ENCODE peak calls at places on chromosomes 11 and 22, in five cellular contexts. T is RWPE2, N is left ventricle myocardium inferior, W is foreskin keratinocyte, U is GM23338. O is an unnamed sample.

GRCh38 chr11:126840201-126840886 is 160.2 kb downstream of the KIRREL3 start:
- DNase-seq in T (no peak), N (no peak), W (no peak), U (no peak), O (no peak)

GRCh38 chr22:23715811-23716355 is 25.1 kb downstream of the RGL4 start:
- DNase-seq in T (no peak), N (no peak), W (no peak), U (no peak), O (no peak)

GRCh38 chr22:42758929-42759629 is 38.4 kb upstream of the A4GALT start:
- DNase-seq in T (no peak), N (no peak), W (no peak), U (peak), O (no peak)

GRCh38 chr22:41003041-41003440 is 51.9 kb downstream of the RBX1 start:
- DNase-seq in T (no peak), N (no peak), W (no peak), U (peak), O (peak)

GRCh38 chr11:118672865-118673264 is 6.6 kb downstream of the TREH start:
- DNase-seq in T (no peak), N (no peak), W (no peak), U (peak), O (no peak)

GRCh38 chr11:14148653-14149273 is 186.2 kb downstream of the SPON1 start:
- DNase-seq in T (no peak), N (no peak), W (no peak), U (peak), O (no peak)

GRCh38 chr11:44030276-44030932 is 17.4 kb upstream of the ACCSL start:
- DNase-seq in T (no peak), N (peak), W (no peak), U (peak), O (peak)

GRCh38 chr11:121829159-121829643 is 286.8 kb downstream of the BLID start:
- DNase-seq in T (no peak), N (no peak), W (peak), U (no peak), O (no peak)

GRCh38 chr11:134576286-134576685 is 164.2 kb upstream of the B3GAT1 start:
- DNase-seq in T (no peak), N (no peak), W (no peak), U (no peak), O (no peak)

GRCh38 chr11:1782026-1782696 is 18.4 kb upstream of the CTSD start:
- DNase-seq in T (no peak), N (no peak), W (no peak), U (no peak), O (no peak)

GRCh38 chr11:111945198-111945597 is 8.1 kb downstream of the DIXDC1 start:
- DNase-seq in T (no peak), N (no peak), W (no peak), U (no peak), O (no peak)

GRCh38 chr11:87176044-87176443 is 138.3 kb downstream of the TMEM135 start:
- DNase-seq in T (peak), N (no peak), W (peak), U (peak), O (no peak)

DNA sequence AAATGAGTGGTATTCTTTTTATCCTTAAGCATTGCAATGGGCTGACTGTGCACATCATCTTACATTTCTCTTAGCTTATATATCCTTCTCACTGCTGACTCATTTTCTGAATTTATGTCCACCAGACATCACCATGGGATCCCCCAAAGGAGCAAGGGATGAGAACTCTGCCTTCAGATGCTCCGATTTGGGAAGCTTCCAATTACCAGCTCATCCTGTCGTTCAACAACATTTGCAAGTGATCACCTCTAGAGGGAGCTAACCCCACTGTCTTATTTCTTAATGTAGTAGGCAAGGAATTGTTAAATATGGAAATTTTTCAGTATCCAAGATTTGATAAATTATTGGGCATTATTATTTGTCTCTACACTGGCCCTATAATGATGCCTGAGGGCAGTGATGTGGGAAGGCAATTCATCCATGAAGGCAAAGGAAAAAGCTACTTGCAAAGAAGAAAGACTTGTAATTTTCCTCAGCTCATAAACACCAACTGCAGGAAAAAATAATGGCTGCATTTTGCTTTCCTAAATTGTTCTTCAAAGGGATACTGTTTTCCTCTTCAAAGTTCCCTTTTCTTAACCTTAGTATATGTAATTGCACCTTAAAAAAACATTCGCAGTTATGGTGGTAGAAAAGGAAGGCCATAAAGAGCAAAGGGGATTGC is 102.4 kb upstream of the FSHB start:
- DNase-seq in T (no peak), N (no peak), W (peak), U (peak), O (no peak)
- TF ChIP-seq CTCF in T (peak), N (peak), W (peak), U (peak), O (peak)

DNA sequence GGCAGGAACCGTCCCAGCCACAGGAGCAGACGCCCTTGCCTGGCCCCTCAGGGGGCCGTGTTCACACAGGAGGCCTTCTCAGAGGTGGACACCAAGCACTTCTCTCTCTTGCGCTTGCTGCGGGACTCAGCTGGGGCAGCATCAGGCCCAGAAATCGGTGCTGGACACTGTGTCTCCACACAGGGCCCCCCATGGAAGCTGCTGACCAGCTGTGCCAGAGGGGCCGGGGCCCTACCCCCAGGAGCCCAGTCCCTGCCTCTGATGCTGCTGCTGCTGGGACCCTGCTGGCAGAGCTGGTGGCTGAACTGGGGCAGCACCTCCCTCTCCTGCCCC is 4.0 kb downstream of the PLXNB2 start:
- DNase-seq in T (no peak), N (no peak), W (no peak), U (no peak), O (no peak)
- H3K27ac ChIP-seq in T (peak), N (peak), W (no peak), U (no peak), O (peak)

GRCh38 chr11:365831-366230 is 3.5 kb upstream of the B4GALNT4 start:
- DNase-seq in T (no peak), N (no peak), W (no peak), U (no peak), O (no peak)

GRCh38 chr11:364991-365390 is 4.3 kb upstream of the B4GALNT4 start:
- DNase-seq in T (no peak), N (no peak), W (no peak), U (no peak), O (no peak)

GRCh38 chr11:360326-361280 is 8.7 kb upstream of the B4GALNT4 start:
- DNase-seq in T (no peak), N (no peak), W (no peak), U (no peak), O (no peak)

GRCh38 chr11:362642-363442 is 6.5 kb upstream of the B4GALNT4 start:
- DNase-seq in T (no peak), N (no peak), W (no peak), U (no peak), O (no peak)

GRCh38 chr11:363948-364761 is 5.1 kb upstream of the B4GALNT4 start:
- DNase-seq in T (no peak), N (no peak), W (peak), U (peak), O (peak)
- TF ChIP-seq CTCF in T (peak), N (no peak), W (peak), U (peak), O (peak)

DNA sequence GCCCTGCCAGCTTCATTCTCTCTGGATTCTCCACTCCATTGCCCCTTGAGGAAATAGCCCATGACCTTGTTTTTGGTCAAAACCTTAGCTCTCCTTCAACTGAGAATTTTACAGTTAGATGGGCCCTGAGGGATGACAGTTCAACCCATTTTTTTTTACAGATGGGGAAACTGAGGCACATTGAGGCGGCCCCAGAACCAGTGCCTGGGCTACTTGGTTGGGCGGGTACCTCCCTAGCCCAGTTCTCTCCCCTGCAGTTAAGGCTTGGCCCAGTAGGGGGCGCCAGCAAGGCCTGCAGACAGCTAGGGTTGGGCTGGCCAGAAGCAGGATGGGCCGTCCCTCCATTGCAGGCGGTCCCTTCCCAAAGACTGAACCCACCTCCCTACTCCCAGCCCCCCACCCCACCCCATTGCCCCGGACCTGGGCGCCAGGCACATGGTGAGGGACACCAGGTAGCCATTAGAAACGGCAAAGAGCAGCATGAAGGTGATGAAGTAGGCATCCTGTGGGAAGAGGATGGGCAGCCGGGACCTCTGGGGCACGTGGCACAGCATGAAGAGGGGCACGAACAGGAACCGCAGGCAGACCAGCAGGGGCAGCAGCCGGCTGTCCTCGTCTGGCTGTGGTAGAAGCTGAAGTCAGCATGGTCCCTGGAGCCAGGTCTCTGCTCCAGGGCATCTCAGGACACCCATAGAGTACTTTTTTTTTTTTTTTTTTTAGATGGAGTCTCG is 7.6 kb downstream of the SLC29A2 start:
- DNase-seq in T (no peak), N (no peak), W (no peak), U (peak), O (peak)
- H3K27ac ChIP-seq in T (no peak), N (peak), W (no peak), U (no peak), O (no peak)

GRCh38 chr11:81007046-81007445 is 1566.2 kb upstream of the TENM4 start:
- DNase-seq in T (no peak), N (no peak), W (no peak), U (no peak), O (no peak)
- TF ChIP-seq CTCF in T (peak), N (no peak), W (peak), U (peak), O (no peak)

DNA sequence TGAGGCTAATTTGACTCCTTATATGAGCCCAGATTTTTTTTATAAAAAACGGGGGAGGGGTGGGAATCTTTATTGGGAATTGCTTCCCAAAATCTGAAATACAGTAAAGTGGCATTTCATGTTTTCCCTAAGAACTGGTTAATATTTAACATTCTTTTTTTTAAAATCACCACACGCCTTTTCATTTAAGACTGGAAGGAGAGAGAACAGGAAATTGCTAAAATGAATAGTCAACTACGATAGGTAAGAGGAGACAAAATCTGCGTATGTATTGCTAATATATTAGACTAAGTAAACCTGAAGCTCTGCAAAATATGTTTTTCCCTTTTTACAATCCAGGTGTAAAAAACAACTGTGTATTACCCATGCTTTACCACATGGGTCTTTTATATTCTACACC is 57.0 kb downstream of the SOX6 start:
- DNase-seq in T (no peak), N (no peak), W (no peak), U (no peak), O (no peak)
- H3K27ac ChIP-seq in T (no peak), N (no peak), W (no peak), U (no peak), O (no peak)

DNA sequence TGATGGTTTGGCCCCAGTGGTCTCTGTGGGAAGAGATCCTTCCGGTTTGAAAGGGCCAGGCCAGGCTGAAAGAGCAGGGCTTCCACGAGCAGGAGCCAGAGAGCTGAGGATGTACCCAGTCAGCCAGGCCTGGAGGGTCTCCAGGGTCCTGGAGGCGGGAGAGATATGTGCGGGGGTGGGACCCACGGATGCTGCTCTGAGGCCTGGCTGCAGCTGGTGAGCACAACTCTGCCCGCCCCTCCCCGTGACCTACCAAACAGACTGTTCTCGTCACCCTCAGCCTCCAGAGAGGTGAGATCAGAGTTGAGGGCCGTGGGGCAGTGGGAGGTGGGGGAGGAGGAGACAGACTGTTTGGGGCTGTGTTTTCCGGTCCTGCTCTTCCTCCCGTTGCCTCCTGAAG is 42.2 kb downstream of the TRIOBP start:
- DNase-seq in T (no peak), N (peak), W (no peak), U (no peak), O (no peak)
- TF ChIP-seq CTCF in T (no peak), N (no peak), W (no peak), U (no peak), O (no peak)

GRCh38 chr11:129999407-129999806 is 3.2 kb downstream of the PRDM10 start:
- DNase-seq in T (no peak), N (no peak), W (no peak), U (no peak), O (no peak)
- H3K27ac ChIP-seq in T (no peak), N (no peak), W (no peak), U (no peak), O (no peak)

GRCh38 chr11:92225563-92226308 is 1.1 kb downstream of the FAT3 start:
- DNase-seq in T (peak), N (no peak), W (no peak), U (peak), O (no peak)
- TF ChIP-seq CTCF in T (peak), N (no peak), W (peak), U (no peak), O (no peak)

GRCh38 chr11:2868604-2869526 is 16.7 kb downstream of the CDKN1C start:
- DNase-seq in T (no peak), N (no peak), W (no peak), U (peak), O (no peak)
- H3K27ac ChIP-seq in T (no peak), N (peak), W (no peak), U (no peak), O (no peak)

O was measured in body of pancreas.